ENCODE peak calls at places on chromosomes 11 and 22, in five cellular contexts. K, I, W, H and A are unnamed samples.

GRCh38 chr22:47340851-47341436 is 578.5 kb downstream of the TBC1D22A start:
- DNase-seq in K (no peak), H (no peak), W (no peak), I (no peak), A (no peak)

GRCh38 chr22:30535182-30535581 is 11.4 kb downstream of the SEC14L6 start:
- DNase-seq in W (no peak), I (no peak), K (no peak), H (no peak), A (no peak)

GRCh38 chr11:2466069-2466801 is 21.4 kb downstream of the KCNQ1 start:
- DNase-seq in W (no peak), I (no peak), H (no peak), K (peak), A (no peak)

GRCh38 chr11:57310630-57311086 is 14.1 kb downstream of the TNKS1BP1 start:
- DNase-seq in W (no peak), K (no peak), H (no peak), I (peak), A (no peak)

GRCh38 chr11:63551889-63552266 is 11.3 kb downstream of the PLAAT2 start:
- DNase-seq in W (peak), I (no peak), K (peak), H (no peak), A (no peak)

GRCh38 chr22:37331811-37332536 is 49.7 kb downstream of the CYTH4 start:
- DNase-seq in I (peak), H (no peak), W (no peak), K (no peak), A (no peak)

GRCh38 chr11:77497368-77497767 is 23.5 kb upstream of the PAK1 start:
- DNase-seq in W (no peak), H (no peak), I (no peak), K (no peak), A (no peak)

GRCh38 chr11:46309669-46310288 is 32.3 kb downstream of the CREB3L1 start:
- DNase-seq in K (no peak), I (no peak), W (no peak), H (no peak), A (no peak)

GRCh38 chr11:16293204-16293681 is 63.1 kb downstream of the SOX6 start:
- DNase-seq in K (no peak), H (no peak), I (no peak), W (no peak), A (no peak)